ENCODE peak calls at places on chromosome 3, in five cellular contexts. E is NCI-H69; H is C1 segment of cervical spinal cord; X is CD8-positive, alpha-beta memory T cell; I is COLO829. B is an unnamed sample.

GRCh38 chr3:31234143-31234542 is 298.6 kb upstream of the STT3B start:
- DNase-seq in E (no peak), H (no peak), X (no peak), I (no peak), B (peak)

GRCh38 chr3:16801223-16801622 is 83.5 kb upstream of the PLCL2 start:
- DNase-seq in E (peak), H (no peak), X (no peak), I (no peak), B (peak)

GRCh38 chr3:4432233-4432632 is 34.8 kb downstream of the SUMF1 start:
- DNase-seq in E (no peak), H (no peak), X (no peak), I (no peak), B (no peak)

GRCh38 chr3:48417529-48418108 is 12.3 kb downstream of the PLXNB1 start:
- DNase-seq in E (no peak), H (no peak), X (no peak), I (no peak), B (no peak)

GRCh38 chr3:129936757-129937156 is 37.8 kb upstream of the TRH start:
- DNase-seq in E (peak), H (peak), X (peak), I (peak), B (peak)

GRCh38 chr3:141682007-141682406 is 56.1 kb upstream of the RNF7 start:
- DNase-seq in E (no peak), H (no peak), X (no peak), I (no peak), B (no peak)

GRCh38 chr3:87272718-87273337 is 3.6 kb downstream of the POU1F1 start:
- DNase-seq in E (no peak), H (no peak), X (no peak), I (no peak), B (no peak)

GRCh38 chr3:134473868-134474546 is 11.8 kb downstream of the ANAPC13 start:
- DNase-seq in E (peak), H (peak), X (peak), I (peak), B (peak)

GRCh38 chr3:12180218-12180617 is 21.5 kb upstream of the TIMP4 start:
- DNase-seq in E (peak), H (no peak), X (no peak), I (no peak), B (no peak)